ENCODE peak calls at places on chromosomes 13 and 19, in ten cellular contexts. B is tibial artery, K is H9, P is thoracic aorta, X is heart right ventricle, D is thyroid gland, M is psoas muscle, V is PC-9, F is transverse colon, L is IMR-90. U is an unnamed sample.

GRCh38 chr13:55073000-55073399 is 2044.4 kb downstream of the OLFM4 start:
- DNase-seq in B (no peak), K (no peak), P (no peak), X (no peak), D (no peak), M (no peak), V (no peak), F (no peak), L (no peak), U (no peak)

GRCh38 chr19:45253396-45254027 is 2.4 kb downstream of the MARK4 start:
- DNase-seq in B (no peak), K (no peak), P (no peak), X (no peak), D (no peak), M (no peak), V (no peak), F (no peak), L (peak; percentile 21), U (no peak)

GRCh38 chr13:43908156-43909126 is 28.7 kb downstream of the LACC1 start:
- DNase-seq in B (no peak), K (no peak), P (no peak), X (no peak), D (no peak), M (no peak), V (peak; percentile 85), F (no peak), L (peak; percentile 91), U (no peak)

GRCh38 chr19:13597625-13598024 is 91.3 kb upstream of the CACNA1A start:
- DNase-seq in B (no peak), K (peak; percentile 60), P (no peak), X (peak; percentile 48), D (peak; percentile 33), M (no peak), V (peak; percentile 40), F (peak; percentile 41), L (peak; percentile 74), U (no peak)

GRCh38 chr19:55158848-55159793 is 1.6 kb upstream of the TNNI3 start:
- DNase-seq in B (no peak), K (peak; percentile 73), P (no peak), X (peak; percentile 87), D (no peak), M (peak; percentile 68), V (no peak), F (no peak), L (no peak), U (peak; percentile 91)

GRCh38 chr13:100459747-100460146 is 128.8 kb downstream of the GGACT start:
- DNase-seq in B (no peak), K (no peak), P (no peak), X (no peak), D (no peak), M (no peak), V (no peak), F (no peak), L (no peak), U (no peak)

GRCh38 chr19:56076413-56076998 is 44.6 kb downstream of the ZNF787 start:
- DNase-seq in B (no peak), K (no peak), P (no peak), X (peak; percentile 60), D (peak; percentile 59), M (no peak), V (peak; percentile 53), F (peak; percentile 67), L (peak; percentile 50), U (peak; percentile 79)

GRCh38 chr19:10769533-10770491 is 51.9 kb downstream of the DNM2 start:
- DNase-seq in B (no peak), K (no peak), P (no peak), X (peak; percentile 85), D (peak; percentile 33), M (peak; percentile 82), V (no peak), F (peak; percentile 31), L (peak; percentile 26), U (peak; percentile 86)

GRCh38 chr13:45021250-45021649 is 31.9 kb downstream of the GPALPP1 start:
- DNase-seq in B (no peak), K (no peak), P (no peak), X (no peak), D (no peak), M (no peak), V (no peak), F (no peak), L (peak; percentile 97), U (no peak)

GRCh38 chr19:8610928-8611284 is 391 bp upstream of the ADAMTS10 start:
- DNase-seq in B (no peak), K (no peak), P (no peak), X (no peak), D (no peak), M (no peak), V (no peak), F (no peak), L (no peak), U (no peak)

GRCh38 chr13:39401091-39401647 is 201.8 kb downstream of the LHFPL6 start:
- DNase-seq in B (no peak), K (no peak), P (no peak), X (no peak), D (no peak), M (no peak), V (no peak), F (no peak), L (no peak), U (no peak)

DNA sequence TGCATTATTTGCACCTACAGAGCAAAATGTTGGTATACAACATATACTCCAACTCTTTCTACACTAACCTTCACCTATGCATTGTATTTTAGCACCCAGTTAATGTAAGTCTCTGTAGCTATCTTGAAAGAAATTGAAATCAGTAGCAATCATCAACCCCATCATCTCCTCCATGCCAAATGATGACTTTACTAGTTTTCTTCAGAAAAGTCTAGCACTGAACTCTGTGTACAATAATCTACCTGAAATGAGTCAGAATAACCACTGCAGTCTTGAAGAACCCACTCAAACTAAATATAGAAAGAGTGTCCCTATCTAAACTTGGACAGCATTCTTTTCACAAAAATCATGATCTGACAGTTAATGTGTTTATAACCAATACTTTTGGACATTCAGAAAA is 9.8 kb downstream of the IRS2 start:
- DNase-seq in B (no peak), K (no peak), P (no peak), X (no peak), D (no peak), M (no peak), V (no peak), F (no peak), L (peak; percentile 33), U (no peak)
- H3K4me1 ChIP-seq in B (peaks cover 15% of the 10 kb centered on the region), K (peaks cover 9% of the 10 kb centered on the region), P (peaks cover 44% of the 10 kb centered on the region), X (peaks cover 60% of the 10 kb centered on the region), D (peaks cover 38% of the 10 kb centered on the region), M (peaks cover 48% of the 10 kb centered on the region), V (peaks cover 66% of the 10 kb centered on the region), F (peaks cover 49% of the 10 kb centered on the region), L (peaks cover 15% of the 10 kb centered on the region), U (peaks cover 9% of the 10 kb centered on the region)

GRCh38 chr19:33390908-33391630 is 17.6 kb downstream of the CEBPG start:
- DNase-seq in B (no peak), K (no peak), P (no peak), X (no peak), D (no peak), M (peak; percentile 59), V (no peak), F (no peak), L (no peak), U (no peak)
- H3K4me1 ChIP-seq in B (peaks cover 35% of the 10 kb centered on the region), K (no peaks in the 10 kb centered on the region), P (peaks cover 55% of the 10 kb centered on the region), X (peaks cover 94% of the 10 kb centered on the region), D (peaks cover 58% of the 10 kb centered on the region), M (peaks cover 81% of the 10 kb centered on the region), V (peaks cover 6% of the 10 kb centered on the region), F (peaks cover 75% of the 10 kb centered on the region), L (peaks cover 27% of the 10 kb centered on the region), U (peaks cover 30% of the 10 kb centered on the region)

GRCh38 chr19:342128-342455 is 2.5 kb downstream of the MIER2 start:
- DNase-seq in B (no peak), K (no peak), P (no peak), X (no peak), D (peak; percentile 30), M (no peak), V (no peak), F (no peak), L (no peak), U (no peak)

GRCh38 chr19:343941-344624 is 513 bp downstream of the MIER2 start:
- DNase-seq in B (no peak), K (no peak), P (no peak), X (no peak), D (no peak), M (peak; percentile 58), V (no peak), F (no peak), L (no peak), U (peak; percentile 75)

GRCh38 chr19:343451-343931 is 1.1 kb downstream of the MIER2 start:
- DNase-seq in B (no peak), K (no peak), P (no peak), X (no peak), D (peak; percentile 12), M (no peak), V (no peak), F (no peak), L (no peak), U (no peak)

GRCh38 chr19:341386-342127 is 3.0 kb downstream of the MIER2 start:
- DNase-seq in B (peak; percentile 33), K (no peak), P (no peak), X (no peak), D (no peak), M (no peak), V (no peak), F (no peak), L (no peak), U (no peak)

DNA sequence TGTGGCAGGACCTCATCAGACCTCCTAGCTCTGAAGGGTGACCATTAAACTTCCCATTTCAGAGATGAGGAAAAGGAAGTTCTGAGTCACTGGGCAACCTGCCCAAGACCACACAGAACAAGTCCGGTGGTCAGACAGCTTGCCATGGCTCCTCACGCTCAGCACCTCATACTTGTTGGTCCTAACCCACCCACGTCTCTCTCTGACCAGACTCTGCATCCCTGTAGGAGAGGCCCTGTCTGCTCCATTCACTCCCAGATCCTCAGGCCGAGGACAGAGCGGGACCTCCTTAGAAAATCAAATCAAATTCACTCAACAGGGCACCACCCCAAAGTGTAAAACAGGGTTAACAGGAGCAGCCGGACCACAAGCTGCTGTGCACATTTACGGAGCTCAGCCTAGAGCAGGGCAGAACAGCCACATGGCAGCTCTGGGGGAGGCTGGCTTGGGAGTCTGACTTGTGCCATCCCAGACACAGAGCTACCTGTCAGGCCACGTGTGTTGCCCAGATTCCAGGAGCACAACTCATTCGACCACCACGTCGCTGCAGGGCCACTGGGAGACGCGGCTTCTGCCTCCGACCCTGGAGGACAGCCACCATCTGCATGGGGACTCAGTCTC is 1.7 kb downstream of the MIER2 start:
- DNase-seq in B (peak; percentile 79), K (no peak), P (no peak), X (peak; percentile 76), D (peak; percentile 38), M (no peak), V (peak; percentile 54), F (peak; percentile 59), L (peak; percentile 93), U (peak; percentile 81)
- H3K4me1 ChIP-seq in B (peaks cover 33% of the 10 kb centered on the region), K (no peaks in the 10 kb centered on the region), P (peaks cover 36% of the 10 kb centered on the region), X (peaks cover 48% of the 10 kb centered on the region), D (peaks cover 26% of the 10 kb centered on the region), M (peaks cover 35% of the 10 kb centered on the region), V (peaks cover 22% of the 10 kb centered on the region), F (peaks cover 39% of the 10 kb centered on the region), L (peaks cover 18% of the 10 kb centered on the region), U (peaks cover 15% of the 10 kb centered on the region)

DNA sequence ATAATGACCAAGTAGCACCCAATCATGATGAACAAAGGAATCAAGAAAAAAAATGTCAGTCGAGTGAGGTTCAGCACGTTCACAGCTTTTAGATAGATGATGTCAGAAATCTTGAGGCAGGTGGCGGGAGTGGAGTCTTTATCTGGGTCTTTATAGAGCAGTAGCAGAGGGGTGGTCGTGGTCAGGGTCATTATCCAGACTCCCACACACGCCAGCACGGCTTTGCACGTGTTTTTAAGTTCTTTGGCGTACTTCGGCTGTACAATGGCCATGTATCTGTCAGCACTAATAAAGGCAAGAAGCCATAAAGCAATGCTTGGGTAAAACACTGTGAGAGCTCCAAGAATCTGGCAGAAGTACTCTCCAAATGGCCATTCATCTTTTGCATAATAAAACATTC is 2.9 kb downstream of the GPR18 start:
- DNase-seq in B (no peak), K (no peak), P (no peak), X (no peak), D (no peak), M (no peak), V (no peak), F (no peak), L (no peak), U (no peak)
- H3K4me1 ChIP-seq in B (no peaks in the 10 kb centered on the region), K (no peaks in the 10 kb centered on the region), P (peaks cover 9% of the 10 kb centered on the region), X (peaks cover 8% of the 10 kb centered on the region), D (no peaks in the 10 kb centered on the region), M (peaks cover 50% of the 10 kb centered on the region), V (no peaks in the 10 kb centered on the region), F (no peaks in the 10 kb centered on the region), L (peaks cover 4% of the 10 kb centered on the region), U (no peaks in the 10 kb centered on the region)